ENCODE peak calls at places on chromosomes 4 and X, in five cellular contexts. H is upper lobe of left lung, L is esophagus squamous epithelium, Z is transverse colon, F is PC-9. T is an unnamed sample.

GRCh38 chr4:112813790-112814189 is 176.8 kb downstream of the LARP7 start:
- DNase-seq in Z (no peak), H (no peak), F (no peak), L (no peak), T (no peak)

GRCh38 chr4:119715490-119716445 is 87.2 kb upstream of the PDE5A start:
- DNase-seq in L (no peak), H (no peak), F (no peak), Z (peak), T (no peak)

GRCh38 chr4:3296651-3297050 is 3.8 kb downstream of the RGS12 start:
- DNase-seq in L (no peak), H (no peak), Z (no peak), F (no peak), T (peak)

GRCh38 chr4:47598320-47598719 is 113.2 kb downstream of the ATP10D start:
- DNase-seq in H (no peak), F (no peak), Z (no peak), L (no peak), T (no peak)

GRCh38 chr4:183411291-183411861 is 33.1 kb upstream of the CDKN2AIP start:
- DNase-seq in Z (no peak), F (no peak), L (no peak), H (no peak), T (no peak)

GRCh38 chrX:134672101-134672500 is 13.8 kb upstream of the PLAC1 start:
- DNase-seq in H (no peak), L (no peak), Z (no peak), F (no peak), T (no peak)

GRCh38 chr4:16775411-16776154 is 122.9 kb downstream of the LDB2 start:
- DNase-seq in H (no peak), L (no peak), F (no peak), Z (no peak), T (no peak)

GRCh38 chrX:129696463-129697155 is 41.9 kb upstream of the APLN start:
- DNase-seq in Z (no peak), H (no peak), F (no peak), L (no peak), T (no peak)

GRCh38 chr4:4618846-4619245 is 77.0 kb upstream of the STX18 start:
- DNase-seq in H (no peak), Z (no peak), F (no peak), L (no peak), T (no peak)

GRCh38 chr4:43651991-43652390 is 759.5 kb downstream of the GRXCR1 start:
- DNase-seq in Z (no peak), H (no peak), L (no peak), F (no peak), T (no peak)

GRCh38 chrX:132618810-132619209 is 130.0 kb upstream of the MBNL3 start:
- DNase-seq in L (no peak), H (no peak), Z (no peak), F (no peak), T (no peak)

GRCh38 chr4:10006236-10006603 is 15.1 kb downstream of the SLC2A9 start:
- DNase-seq in F (peak), L (no peak), H (no peak), Z (peak), T (no peak)

GRCh38 chrX:137354851-137355250 is 211.1 kb upstream of the ZIC3 start:
- DNase-seq in Z (no peak), L (no peak), H (no peak), F (no peak), T (no peak)

GRCh38 chr4:108058685-108059440 is 69.2 kb downstream of the HADH start:
- DNase-seq in Z (no peak), F (peak), H (peak), L (no peak), T (no peak)

DNA sequence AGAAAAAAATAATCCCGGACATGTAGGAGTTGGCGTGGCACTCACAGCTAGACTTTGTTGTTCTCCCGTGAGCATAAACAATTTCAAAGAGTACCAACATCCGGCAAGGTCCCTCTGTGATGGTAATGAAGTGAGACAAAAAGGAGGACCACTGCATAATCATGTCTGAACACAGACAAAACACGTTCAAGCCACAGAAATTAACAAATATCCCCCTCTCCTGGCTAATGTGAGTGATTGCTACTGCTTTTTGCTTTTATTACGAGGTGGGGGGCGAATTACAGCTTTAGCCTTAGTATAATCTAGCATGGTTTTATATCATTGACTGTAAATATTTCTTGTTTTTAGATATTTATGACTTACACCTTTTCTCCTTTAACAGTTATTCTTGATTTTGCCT is 118.5 kb downstream of the PLS3 start:
- DNase-seq in F (no peak), H (no peak), Z (no peak), L (no peak), T (no peak)
- TF ChIP-seq CTCF in F (peak), H (peak), Z (no peak), L (no peak), T (no peak)

DNA sequence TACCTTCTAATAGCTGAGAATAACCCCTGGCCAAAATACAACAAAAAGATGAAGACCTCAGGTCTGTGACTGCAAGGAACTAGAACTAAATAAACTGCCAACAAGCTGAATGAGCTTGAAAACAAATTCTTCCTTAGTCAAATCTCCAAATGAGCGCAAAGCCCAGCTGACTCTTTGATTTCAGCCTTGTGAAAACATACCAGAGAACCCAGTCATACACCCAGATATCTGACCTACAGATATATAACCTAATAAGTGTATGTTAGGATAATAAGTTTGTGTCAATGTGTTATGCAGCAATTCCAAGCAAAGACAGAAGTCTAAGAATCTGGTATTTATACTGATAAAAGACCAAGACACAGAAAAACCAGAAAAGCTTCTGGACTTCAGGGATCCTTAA is 38.0 kb upstream of the ADGRL3 start:
- DNase-seq in Z (no peak), F (no peak), H (no peak), L (no peak), T (no peak)
- TF ChIP-seq CTCF in Z (no peak), F (no peak), H (no peak), L (no peak), T (no peak)

DNA sequence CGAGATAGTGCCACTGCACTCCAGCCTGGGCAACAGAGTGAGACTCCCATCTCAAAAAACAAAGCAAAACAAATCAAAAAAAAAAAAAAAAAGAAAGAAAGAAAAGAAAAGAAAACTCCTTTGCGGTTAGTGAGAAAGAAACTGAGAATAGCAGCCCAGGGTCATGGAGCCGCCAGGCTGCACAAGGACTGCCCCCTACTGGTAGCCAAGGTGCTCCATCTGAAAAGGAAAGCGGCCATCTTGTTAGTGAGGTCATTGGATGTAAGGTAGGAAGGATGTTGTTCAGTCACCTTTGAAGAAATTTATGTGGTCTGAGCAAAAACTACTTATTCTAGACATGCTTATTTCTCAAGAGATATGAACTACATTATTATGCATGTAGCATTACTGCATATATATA is 660.6 kb upstream of the TENM3 start:
- DNase-seq in H (no peak), F (no peak), L (no peak), Z (no peak), T (no peak)
- TF ChIP-seq CTCF in H (no peak), F (no peak), L (no peak), Z (no peak), T (no peak)

GRCh38 chrX:149365552-149365951 is 139.6 kb downstream of the IDS start:
- DNase-seq in Z (no peak), F (no peak), L (no peak), H (no peak), T (no peak)
- TF ChIP-seq CTCF in Z (no peak), F (no peak), L (no peak), H (no peak), T (no peak)

GRCh38 chr4:124973716-124974115 is 261.2 kb upstream of the ANKRD50 start:
- DNase-seq in F (no peak), H (no peak), L (no peak), Z (no peak), T (no peak)

GRCh38 chr4:124974163-124974562 is 261.6 kb upstream of the ANKRD50 start:
- DNase-seq in Z (no peak), L (no peak), H (no peak), F (no peak), T (no peak)

GRCh38 chr4:124964251-124964650 is 251.7 kb upstream of the ANKRD50 start:
- DNase-seq in F (no peak), Z (no peak), H (no peak), L (no peak), T (no peak)

GRCh38 chr4:124965492-124965891 is 253.0 kb upstream of the ANKRD50 start:
- DNase-seq in L (no peak), Z (no peak), F (no peak), H (no peak), T (no peak)

GRCh38 chr4:124970011-124970410 is 257.5 kb upstream of the ANKRD50 start:
- DNase-seq in L (no peak), F (no peak), H (no peak), Z (no peak), T (no peak)
- TF ChIP-seq CTCF in L (no peak), F (no peak), H (no peak), Z (no peak), T (no peak)

DNA sequence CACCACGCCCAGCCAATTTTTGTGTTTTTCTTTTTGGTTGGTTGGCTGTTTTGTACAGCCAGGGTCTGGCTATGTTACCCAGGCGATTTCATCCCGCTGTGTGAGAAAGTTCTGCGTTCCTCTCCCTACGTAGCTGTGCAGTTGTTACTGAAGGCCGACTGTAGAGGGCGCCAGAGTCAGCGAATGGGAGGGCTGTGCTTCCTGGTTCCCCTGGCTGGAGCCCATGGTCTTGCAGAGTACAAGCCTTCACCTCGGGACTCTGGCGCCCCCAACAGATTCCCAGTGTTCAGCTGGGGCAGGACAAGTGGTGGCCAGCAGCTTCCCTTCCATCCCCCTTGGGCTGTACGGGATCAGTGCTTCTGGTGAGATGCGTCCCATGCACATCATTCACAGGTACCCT is 5.6 kb upstream of the CT45A1 start:
- DNase-seq in Z (peak), H (no peak), F (no peak), L (no peak), T (no peak)
- TF ChIP-seq CTCF in Z (no peak), H (peak), F (peak), L (no peak), T (no peak)

GRCh38 chr4:83329521-83330105 is 5.0 kb downstream of the HPSE start:
- DNase-seq in Z (no peak), H (no peak), F (no peak), L (no peak), T (no peak)

GRCh38 chr4:83323136-83323535 is 11.5 kb downstream of the HPSE start:
- DNase-seq in L (no peak), Z (no peak), F (no peak), H (no peak), T (no peak)

GRCh38 chr4:83331959-83332358 is 2.7 kb downstream of the HPSE start:
- DNase-seq in Z (no peak), H (no peak), F (no peak), L (no peak), T (no peak)

GRCh38 chr4:83326546-83326945 is 8.1 kb downstream of the HPSE start:
- DNase-seq in L (no peak), F (no peak), Z (no peak), H (no peak), T (no peak)

GRCh38 chr4:83328486-83328885 is 6.2 kb downstream of the HPSE start:
- DNase-seq in Z (no peak), H (no peak), L (no peak), F (no peak), T (no peak)
- TF ChIP-seq CTCF in Z (no peak), H (no peak), L (no peak), F (no peak), T (no peak)

DNA sequence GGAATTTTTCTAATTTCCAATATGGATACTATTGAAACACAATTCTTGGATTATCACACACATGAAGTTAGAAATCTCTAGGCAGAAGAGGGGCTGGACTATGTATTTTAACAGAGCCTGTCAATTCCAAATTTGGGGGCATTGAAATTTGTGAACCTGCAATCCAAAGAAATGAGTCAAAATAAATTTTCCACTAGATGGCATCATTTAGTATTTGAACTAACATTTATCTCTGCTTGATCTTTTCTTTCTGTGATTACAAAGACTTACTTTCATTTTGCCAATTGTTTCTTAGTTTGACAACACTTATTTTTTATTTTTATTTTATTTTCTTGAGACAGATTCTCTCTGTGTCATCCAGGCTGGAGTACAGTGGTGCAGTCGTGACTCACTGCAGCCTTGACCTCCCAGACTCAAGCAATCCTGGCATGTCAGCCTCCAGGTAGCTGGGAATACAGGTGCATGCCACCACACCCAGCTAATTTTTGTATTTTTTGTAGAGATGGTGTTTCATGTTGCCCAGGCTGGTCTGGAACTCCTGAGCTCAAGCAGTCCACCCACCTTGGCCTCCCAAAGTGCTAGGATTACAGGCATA is 2.7 kb upstream of the PYURF start:
- DNase-seq in L (no peak), Z (no peak), F (peak), H (no peak), T (no peak)
- TF ChIP-seq CTCF in L (no peak), Z (no peak), F (peak), H (peak), T (no peak)

GRCh38 chrX:120429776-120430535 is 39.1 kb downstream of the LAMP2 start:
- DNase-seq in F (no peak), Z (no peak), H (no peak), L (no peak), T (no peak)
- TF ChIP-seq CTCF in F (no peak), Z (no peak), H (no peak), L (no peak), T (no peak)

GRCh38 chr4:31768756-31769155 is 1048.6 kb downstream of the PCDH7 start:
- DNase-seq in L (no peak), F (no peak), H (no peak), Z (no peak), T (no peak)
- TF ChIP-seq CTCF in L (no peak), F (no peak), H (no peak), Z (no peak), T (no peak)